ENCODE peak calls at places on chromosome 9, in five cellular contexts. N is HCT116; A is fibroblast of pulmonary artery; D is activated CD8-positive, alpha-beta T cell treated with anti-CD3 and anti-CD28 coated beads for 36 hours; X is endothelial cell. Q is an unnamed sample.

GRCh38 chr9:93207326-93207814 is 23.4 kb downstream of the WNK2 start:
- DNase-seq in D (no peak), N (no peak), X (no peak), A (peak), Q (no peak)

GRCh38 chr9:21684831-21685362 is 117.5 kb upstream of the MTAP start:
- DNase-seq in A (peak), D (peak), X (no peak), N (peak), Q (no peak)

GRCh38 chr9:136242908-136243525 is 2.6 kb downstream of the QSOX2 start:
- DNase-seq in D (no peak), A (peak), X (no peak), N (no peak), Q (peak)

GRCh38 chr9:135567311-135567710 is 5.8 kb downstream of the PAEP start:
- DNase-seq in A (no peak), X (no peak), D (no peak), N (no peak), Q (no peak)

GRCh38 chr9:111250836-111251452 is 79.1 kb downstream of the OR2K2 start:
- DNase-seq in X (no peak), A (no peak), N (no peak), D (no peak), Q (no peak)

GRCh38 chr9:93319992-93320490 is 131.4 kb upstream of the FAM120A start:
- DNase-seq in D (no peak), X (no peak), A (no peak), N (no peak), Q (no peak)

GRCh38 chr9:95565982-95566381 is 49.2 kb upstream of the PTCH1 start:
- DNase-seq in N (no peak), X (no peak), D (no peak), A (no peak), Q (no peak)

GRCh38 chr9:91558879-91559278 is 135.2 kb upstream of the NFIL3 start:
- DNase-seq in A (peak), N (no peak), X (no peak), D (no peak), Q (no peak)

GRCh38 chr9:95815153-95815552 is 60.3 kb upstream of the ERCC6L2 start:
- DNase-seq in X (no peak), D (no peak), N (no peak), A (peak), Q (no peak)

GRCh38 chr9:133512253-133513213 is 12.2 kb downstream of the MYMK start:
- DNase-seq in D (no peak), N (no peak), X (no peak), A (no peak), Q (no peak)

GRCh38 chr9:106066937-106067545 is 372.7 kb downstream of the TMEM38B start:
- DNase-seq in N (no peak), D (no peak), A (no peak), X (no peak), Q (no peak)

GRCh38 chr9:20640331-20641187 is 18.3 kb upstream of the MLLT3 start:
- DNase-seq in X (no peak), D (peak), A (peak), N (no peak), Q (peak)

GRCh38 chr9:134378901-134379338 is 52.7 kb downstream of the RXRA start:
- DNase-seq in A (peak), D (no peak), N (peak), X (no peak), Q (no peak)

DNA sequence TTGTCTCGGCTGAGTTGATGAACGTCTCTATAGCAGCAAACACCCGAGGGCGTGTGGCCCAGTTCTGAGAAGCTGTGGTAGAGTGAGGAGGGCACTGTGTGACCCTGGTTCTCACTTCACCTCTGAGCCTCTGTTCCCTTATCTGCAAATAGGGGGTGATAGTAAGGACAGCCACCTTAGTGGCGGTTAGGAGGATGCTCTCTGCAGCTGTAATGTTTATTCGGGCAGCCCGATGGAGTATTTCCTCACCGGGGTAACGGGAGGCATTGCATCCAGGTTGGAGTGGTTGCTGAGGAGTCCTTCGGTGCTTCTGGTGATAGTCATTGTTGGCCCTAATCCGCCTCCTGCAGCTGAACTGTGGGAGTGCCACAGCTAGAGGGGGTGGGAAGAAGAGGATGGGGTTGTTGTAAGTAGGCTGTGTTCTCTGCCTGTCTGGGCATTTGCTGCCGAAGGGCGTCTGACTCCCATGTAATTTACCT is 13.9 kb downstream of the PRRC2B start:
- DNase-seq in A (peak), N (no peak), D (peak), X (peak), Q (no peak)
- TF ChIP-seq CTCF in A (peak), N (no peak), D (peak), X (no peak), Q (no peak)

GRCh38 chr9:88530051-88530450 is 4.9 kb upstream of the NXNL2 start:
- DNase-seq in A (peak), D (no peak), X (no peak), N (no peak), Q (no peak)

GRCh38 chr9:88534456-88535225 is at the start of gene NXNL2:
- DNase-seq in N (peak), D (peak), X (peak), A (peak), Q (peak)

GRCh38 chr9:88531920-88532319 is 3.1 kb upstream of the NXNL2 start:
- DNase-seq in X (no peak), A (no peak), D (no peak), N (no peak), Q (no peak)

GRCh38 chr9:88533951-88534455 is 975 bp upstream of the NXNL2 start:
- DNase-seq in D (no peak), N (no peak), X (peak), A (no peak), Q (no peak)

GRCh38 chr9:88532320-88532719 is 2.7 kb upstream of the NXNL2 start:
- DNase-seq in A (peak), X (peak), D (peak), N (no peak), Q (no peak)
- TF ChIP-seq CTCF in A (no peak), X (peak), D (no peak), N (peak), Q (no peak)

DNA sequence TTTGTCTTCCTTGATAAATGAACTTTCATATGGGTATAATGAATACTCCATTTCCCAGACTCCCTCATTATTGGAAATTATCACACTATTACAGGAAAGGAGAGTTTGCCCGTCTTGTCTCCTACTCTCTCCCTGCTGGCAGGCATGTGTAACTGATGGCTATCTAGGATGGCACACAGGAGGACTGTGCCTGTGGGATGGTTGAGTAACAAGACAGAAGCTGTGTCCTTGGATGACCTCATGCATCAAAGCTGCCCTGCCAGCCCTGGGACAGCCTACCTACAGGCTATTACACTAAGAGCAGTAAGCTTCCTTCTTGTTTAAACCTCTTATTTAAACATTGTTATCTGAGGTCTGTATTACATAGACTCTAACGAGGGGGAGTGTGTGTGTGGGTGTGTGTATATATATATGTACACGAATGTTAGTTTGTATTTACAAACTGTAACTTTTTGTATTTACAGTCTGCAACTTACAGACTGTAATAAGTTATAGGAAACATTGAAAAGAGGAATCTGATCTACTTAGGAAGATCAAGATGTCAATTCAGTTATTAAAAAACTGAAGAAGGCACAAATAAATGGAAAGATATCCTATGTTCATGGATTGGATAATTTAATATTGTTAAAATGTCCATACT is 247.6 kb upstream of the ACO1 start:
- DNase-seq in X (no peak), D (no peak), N (no peak), A (no peak), Q (no peak)
- TF ChIP-seq CTCF in X (no peak), D (no peak), N (peak), A (no peak), Q (no peak)

GRCh38 chr9:32526042-32526706 is at the start of gene RIGI:
- DNase-seq in A (peak), D (peak), N (peak), X (peak), Q (peak)
- TF ChIP-seq CTCF in A (peak), D (peak), N (peak), X (no peak), Q (no peak)

GRCh38 chr9:112409758-112410157 is 29.9 kb downstream of the HSDL2 start:
- DNase-seq in A (no peak), N (no peak), D (no peak), X (no peak), Q (no peak)

GRCh38 chr9:112404367-112404979 is 24.6 kb downstream of the HSDL2 start:
- DNase-seq in X (no peak), D (no peak), N (no peak), A (peak), Q (no peak)

GRCh38 chr9:112408285-112408684 is 28.4 kb downstream of the HSDL2 start:
- DNase-seq in X (no peak), A (peak), N (no peak), D (no peak), Q (no peak)

GRCh38 chr9:112411626-112412027 is 31.7 kb downstream of the HSDL2 start:
- DNase-seq in X (no peak), N (no peak), D (no peak), A (no peak), Q (no peak)

GRCh38 chr9:112408819-112409218 is 28.9 kb downstream of the HSDL2 start:
- DNase-seq in A (no peak), X (no peak), D (no peak), N (no peak), Q (no peak)
- TF ChIP-seq CTCF in A (no peak), X (no peak), D (no peak), N (no peak), Q (no peak)